ENCODE peak calls at places on chromosome 15, in four cellular contexts. M, F, N and U are unnamed samples.

GRCh38 chr15:33293619-33294309 is 17.0 kb upstream of the RYR3 start:
- DNase-seq in M (no peak), F (no peak), N (no peak), U (no peak)

GRCh38 chr15:35061171-35062163 is 23.6 kb downstream of the NANOGP8 start:
- DNase-seq in M (no peak), F (no peak), N (no peak), U (no peak)

GRCh38 chr15:35557544-35557943 is 11.6 kb upstream of the DPH6 start:
- DNase-seq in M (peak), F (peak), N (no peak), U (no peak)

GRCh38 chr15:39624806-39625205 is 43.9 kb downstream of the THBS1 start:
- DNase-seq in M (no peak), F (peak), N (peak), U (no peak)

GRCh38 chr15:35980719-35981118 is 434.8 kb upstream of the DPH6 start:
- DNase-seq in M (no peak), F (no peak), N (no peak), U (no peak)

GRCh38 chr15:40769310-40770146 is at the start of gene C15orf62:
- DNase-seq in M (no peak), F (no peak), N (peak), U (no peak)

GRCh38 chr15:47514251-47514652 is 203.1 kb upstream of the SEMA6D start:
- DNase-seq in M (no peak), F (no peak), N (no peak), U (no peak)

GRCh38 chr15:76341366-76342045 is 4.9 kb downstream of the ISL2 start:
- DNase-seq in M (no peak), F (no peak), N (no peak), U (no peak)

GRCh38 chr15:20348900-20349773 is 192.5 kb downstream of the GOLGA6L6 start:
- DNase-seq in M (no peak), F (no peak), N (no peak), U (no peak)

GRCh38 chr15:32676095-32676643 is 34.7 kb downstream of the SCG5 start:
- DNase-seq in M (no peak), F (no peak), N (no peak), U (no peak)

GRCh38 chr15:26421065-26421464 is 351.8 kb downstream of the GABRB3 start:
- DNase-seq in M (no peak), F (no peak), N (no peak), U (no peak)

GRCh38 chr15:51758645-51759044 is 7.2 kb downstream of the TMOD2 start:
- DNase-seq in M (peak), F (no peak), N (no peak), U (no peak)

GRCh38 chr15:74322558-74323180 is 44.8 kb downstream of the CYP11A1 start:
- DNase-seq in M (peak), F (peak), N (no peak), U (peak)

GRCh38 chr15:33934896-33935295 is 33.4 kb upstream of the CHRM5 start:
- DNase-seq in M (no peak), F (no peak), N (no peak), U (no peak)

GRCh38 chr15:33086500-33087141 is 107.9 kb downstream of the FMN1 start:
- DNase-seq in M (peak), F (peak), N (peak), U (peak)

GRCh38 chr15:59456114-59456513 is 18.1 kb downstream of the FAM81A start:
- DNase-seq in M (no peak), F (no peak), N (no peak), U (no peak)

GRCh38 chr15:39406485-39406884 is 174.4 kb upstream of the THBS1 start:
- DNase-seq in M (no peak), F (no peak), N (no peak), U (no peak)

GRCh38 chr15:68640791-68641331 is 62.1 kb downstream of the CORO2B start:
- DNase-seq in M (no peak), F (no peak), N (no peak), U (no peak)

GRCh38 chr15:87155771-87156170 is 1076.1 kb downstream of the AGBL1 start:
- DNase-seq in M (no peak), F (no peak), N (no peak), U (no peak)

GRCh38 chr15:77027697-77028450 is 32.9 kb downstream of the PSTPIP1 start:
- DNase-seq in M (peak), F (no peak), N (no peak), U (no peak)

GRCh38 chr15:81950841-81951414 is 94.9 kb downstream of the MEX3B start:
- DNase-seq in M (peak), F (no peak), N (no peak), U (peak)

GRCh38 chr15:44775923-44776322 is 39.6 kb downstream of the TRIM69 start:
- DNase-seq in M (no peak), F (no peak), N (no peak), U (no peak)

GRCh38 chr15:97653896-97654295 is 306.6 kb upstream of the ARRDC4 start:
- DNase-seq in M (no peak), F (no peak), N (no peak), U (no peak)

GRCh38 chr15:59237854-59238252 is 31.2 kb downstream of the LDHAL6B start:
- DNase-seq in M (no peak), F (no peak), N (peak), U (no peak)

GRCh38 chr15:101209285-101209821 is 42.5 kb downstream of the CHSY1 start:
- DNase-seq in M (no peak), F (no peak), N (no peak), U (no peak)

GRCh38 chr15:58520464-58520863 is 88.7 kb downstream of the LIPC start:
- DNase-seq in M (peak), F (no peak), N (no peak), U (no peak)

GRCh38 chr15:40340038-40340739 is 550 bp downstream of the CCDC9B start:
- DNase-seq in M (no peak), F (no peak), N (no peak), U (no peak)

GRCh38 chr15:79988448-79989117 is 17.6 kb upstream of the BCL2A1 start:
- DNase-seq in M (no peak), F (no peak), N (no peak), U (no peak)

GRCh38 chr15:25169318-25169717 is 214.5 kb downstream of the SNRPN start:
- DNase-seq in M (no peak), F (no peak), N (no peak), U (no peak)

GRCh38 chr15:77504310-77504709 is 83.6 kb downstream of the HMG20A start:
- DNase-seq in M (no peak), F (no peak), N (no peak), U (no peak)

GRCh38 chr15:74499366-74499765 is 38.4 kb upstream of the UBL7 start:
- DNase-seq in M (no peak), F (no peak), N (no peak), U (no peak)

GRCh38 chr15:25863067-25863967 is at the start of gene ATP10A:
- DNase-seq in M (no peak), F (no peak), N (no peak), U (no peak)

GRCh38 chr15:29131336-29132109 is 138.1 kb downstream of the NSMCE3 start:
- DNase-seq in M (no peak), F (no peak), N (no peak), U (no peak)

GRCh38 chr15:45795487-45796069 is 160.7 kb downstream of the SQOR start:
- DNase-seq in M (peak), F (peak), N (no peak), U (peak)

GRCh38 chr15:50523736-50524318 is 22.6 kb downstream of the USP50 start:
- DNase-seq in M (no peak), F (no peak), N (no peak), U (no peak)

GRCh38 chr15:96331942-96332853 is 1.7 kb downstream of the NR2F2 start:
- DNase-seq in M (peak), F (no peak), N (no peak), U (no peak)

GRCh38 chr15:57861805-57862586 is 155.5 kb downstream of the POLR2M start:
- DNase-seq in M (peak), F (no peak), N (no peak), U (no peak)

GRCh38 chr15:81407679-81408078 is 33.7 kb upstream of the TMC3 start:
- DNase-seq in M (no peak), F (no peak), N (no peak), U (no peak)

GRCh38 chr15:82677720-82678323 is 30.7 kb upstream of the CPEB1 start:
- DNase-seq in M (peak), F (no peak), N (no peak), U (no peak)

GRCh38 chr15:40310001-40310959 is 2.5 kb upstream of the PLCB2 start:
- DNase-seq in M (peak), F (peak), N (peak), U (peak)

GRCh38 chr15:70584441-70584837 is 178.9 kb downstream of the UACA start:
- DNase-seq in M (no peak), F (no peak), N (no peak), U (no peak)

GRCh38 chr15:70587896-70588567 is 175.3 kb downstream of the UACA start:
- DNase-seq in M (no peak), F (no peak), N (no peak), U (no peak)

GRCh38 chr15:70584838-70585706 is 178.3 kb downstream of the UACA start:
- DNase-seq in M (no peak), F (peak), N (no peak), U (peak)

GRCh38 chr15:70586241-70586640 is 177.1 kb downstream of the UACA start:
- DNase-seq in M (no peak), F (no peak), N (no peak), U (no peak)

GRCh38 chr15:70585707-70586034 is 177.7 kb downstream of the UACA start:
- DNase-seq in M (no peak), F (peak), N (no peak), U (no peak)
- TF ChIP-seq FOXK2 in M (no peak), F (no peak), N (no peak), U (no peak)

GRCh38 chr15:65460948-65461347 is 38.2 kb upstream of the IGDCC4 start:
- DNase-seq in M (no peak), F (no peak), N (no peak), U (no peak)
- TF ChIP-seq FOXK2 in M (no peak), F (no peak), N (no peak), U (no peak)

DNA sequence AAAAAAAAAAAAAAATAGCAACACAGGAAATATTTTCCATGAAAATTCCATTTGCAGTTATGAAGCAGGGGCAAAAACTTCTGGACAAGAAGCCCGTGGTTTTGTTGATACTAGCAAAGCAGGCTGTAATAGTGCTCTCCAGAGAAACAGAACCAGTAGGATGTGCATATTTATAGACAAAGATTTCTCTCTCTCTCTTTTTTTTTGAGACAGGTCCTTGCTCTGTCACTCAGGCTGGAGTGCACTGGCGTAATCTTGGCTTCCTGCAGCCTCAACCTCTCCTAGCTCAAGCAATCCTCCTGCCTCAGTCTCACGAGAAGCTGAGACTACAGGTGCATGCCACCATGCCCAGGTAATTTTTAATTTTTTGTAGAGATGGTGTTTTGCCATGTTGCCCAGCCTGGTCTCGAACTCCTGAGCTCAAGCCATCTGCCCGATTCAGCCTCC is 67.1 kb upstream of the CHD2 start:
- DNase-seq in M (no peak), F (no peak), N (no peak), U (no peak)
- TF ChIP-seq FOXK2 in M (no peak), F (no peak), N (no peak), U (no peak)

GRCh38 chr15:66702035-66702769 is at the start of gene SMAD6:
- DNase-seq in M (peak), F (peak), N (no peak), U (peak)

GRCh38 chr15:66701422-66702034 is 508 bp upstream of the SMAD6 start:
- DNase-seq in M (no peak), F (peak), N (no peak), U (peak)

GRCh38 chr15:66698971-66699370 is 3.1 kb upstream of the SMAD6 start:
- DNase-seq in M (no peak), F (no peak), N (no peak), U (no peak)

GRCh38 chr15:66700412-66700801 is 1.6 kb upstream of the SMAD6 start:
- DNase-seq in M (peak), F (no peak), N (no peak), U (no peak)

GRCh38 chr15:66700802-66701421 is 1.1 kb upstream of the SMAD6 start:
- DNase-seq in M (peak), F (peak), N (no peak), U (peak)
- TF ChIP-seq FOXK2 in M (no peak), F (no peak), N (no peak), U (no peak)

GRCh38 chr15:99925661-99926461 is 192.6 kb upstream of the LYSMD4 start:
- DNase-seq in M (peak), F (no peak), N (no peak), U (no peak)
- TF ChIP-seq FOXK2 in M (no peak), F (no peak), N (no peak), U (no peak)